ENCODE peak calls at places on chromosomes 2 and 18, in six cellular contexts. C is lower lobe of right lung; N is left cardiac atrium; K is effector memory CD8-positive, alpha-beta T cell; P is gastrocnemius medialis; D is stimulated activated naive CD8-positive, alpha-beta T cell treated with anti-CD3 and anti-CD28 coated beads, Interleukin-15, Interleukin-2, amounts not matched to agents 100 U/mL and 50 U/mL, for 24 hours. J is an unnamed sample.

GRCh38 chr18:31197676-31198075 is 35.0 kb upstream of the DSC1 start:
- ATAC-seq in C (no peak), D (no peak), K (no peak), P (no peak), N (no peak), J (no peak)

GRCh38 chr2:239648607-239649006 is 247.8 kb upstream of the HDAC4 start:
- ATAC-seq in K (no peak), P (no peak), C (no peak), D (no peak), N (no peak), J (no peak)

GRCh38 chr2:129080715-129081472 is 762.2 kb upstream of the HS6ST1 start:
- ATAC-seq in C (no peak), P (no peak), K (no peak), N (no peak), D (no peak), J (no peak)

GRCh38 chr2:26011990-26012856 is 21.7 kb upstream of the RAB10 start:
- ATAC-seq in N (peak; percentile 70), P (peak; percentile 73), C (peak; percentile 91), K (no peak), D (no peak), J (peak; percentile 41)

GRCh38 chr18:57747809-57748680 is 55.1 kb downstream of the ATP8B1 start:
- ATAC-seq in D (no peak), C (no peak), N (no peak), P (no peak), K (no peak), J (no peak)

GRCh38 chr2:27823135-27823534 is 51.6 kb downstream of the MRPL33 start:
- ATAC-seq in D (no peak), P (peak; percentile 79), K (no peak), N (peak; percentile 84), C (no peak), J (peak; percentile 61)

GRCh38 chr2:7962191-7962590 is 719.7 kb upstream of the ID2 start:
- ATAC-seq in C (no peak), N (no peak), K (no peak), P (no peak), D (no peak), J (no peak)

GRCh38 chr18:33210575-33211189 is 229.8 kb downstream of the CCDC178 start:
- ATAC-seq in P (no peak), N (no peak), C (no peak), K (no peak), D (no peak), J (no peak)

GRCh38 chr2:52929412-52929811 is 838.2 kb upstream of the CHAC2 start:
- ATAC-seq in N (no peak), C (no peak), K (no peak), D (no peak), P (no peak), J (no peak)

GRCh38 chr2:190357596-190357995 is 14.2 kb downstream of the INPP1 start:
- ATAC-seq in K (no peak), N (no peak), C (no peak), D (no peak), P (no peak), J (no peak)

GRCh38 chr18:49560277-49561126 is 1.4 kb upstream of the LIPG start:
- ATAC-seq in C (peak; percentile 26), K (no peak), N (peak; percentile 11), D (peak; percentile 10), P (no peak), J (no peak)

GRCh38 chr2:54416166-54416798 is 39.8 kb upstream of the SPTBN1 start:
- ATAC-seq in D (no peak), P (peak; percentile 53), K (no peak), C (peak; percentile 94), N (peak; percentile 60), J (peak; percentile 55)

J was measured in gastroesophageal sphincter.